ENCODE peak calls at places on chromosomes 1 and 21, in seven cellular contexts. L, P, F, S, T, E and Q are unnamed samples.

GRCh38 chr1:84907095-84907827 is 14.3 kb upstream of the LPAR3 start:
- DNase-seq in P (no peak), L (no peak), T (no peak), F (no peak), E (no peak), S (peak; percentile 64), Q (no peak)

GRCh38 chr1:112247036-112247597 is 148.9 kb upstream of the CTTNBP2NL start:
- DNase-seq in L (no peak), T (no peak), P (no peak), F (no peak), S (no peak), E (no peak), Q (no peak)

GRCh38 chr21:46152939-46153258 is 2.5 kb downstream of the FTCD start:
- DNase-seq in T (no peak), S (no peak), L (no peak), F (peak; percentile 44), E (peak; percentile 53), P (peak; percentile 29), Q (peak; percentile 1)

GRCh38 chr1:59703918-59704378 is 110.8 kb upstream of the HOOK1 start:
- DNase-seq in F (no peak), T (no peak), P (no peak), S (no peak), L (no peak), E (no peak), Q (no peak)

GRCh38 chr1:32454726-32455125 is 10.1 kb upstream of the ZBTB8B start:
- DNase-seq in F (no peak), T (no peak), E (no peak), P (no peak), S (no peak), L (no peak), Q (no peak)

GRCh38 chr21:34722684-34723300 is 54.0 kb downstream of the CLIC6 start:
- DNase-seq in L (no peak), E (no peak), F (no peak), T (peak; percentile 15), P (no peak), S (no peak), Q (no peak)

GRCh38 chr1:59142663-59143487 is 154.0 kb upstream of the FGGY start:
- DNase-seq in S (peak; percentile 94), F (no peak), E (no peak), T (no peak), P (peak; percentile 79), L (no peak), Q (peak; percentile 72)

GRCh38 chr1:119713039-119713537 is 1.4 kb downstream of the PHGDH start:
- DNase-seq in S (peak; percentile 61), T (no peak), F (no peak), P (no peak), L (no peak), E (no peak), Q (no peak)

GRCh38 chr1:219298581-219299148 is 125.0 kb downstream of the LYPLAL1 start:
- DNase-seq in F (no peak), T (no peak), L (no peak), P (no peak), E (no peak), S (peak; percentile 68), Q (no peak)

DNA sequence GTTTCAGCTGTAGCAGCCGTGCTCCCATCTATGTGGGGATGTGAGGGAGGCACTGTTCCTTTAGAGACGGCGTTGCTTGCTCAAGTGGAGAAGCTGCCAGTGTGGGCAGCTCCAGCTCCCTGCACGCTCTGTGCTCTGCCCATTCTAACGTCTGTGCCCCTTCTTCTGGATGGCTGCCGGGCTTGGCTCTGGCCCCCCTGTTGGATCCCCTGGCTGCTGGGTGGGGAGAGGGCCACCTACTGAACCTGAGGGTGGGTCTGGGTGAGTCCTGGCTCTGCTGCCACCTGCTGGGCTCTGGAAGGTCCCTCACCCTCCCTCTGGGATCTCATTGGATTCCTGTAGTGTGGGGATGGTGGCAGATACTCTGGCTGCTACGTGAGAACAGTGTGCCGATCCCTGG is 5.0 kb downstream of the PFKL start:
- DNase-seq in F (no peak), S (peak; percentile 57), P (no peak), T (peak; percentile 43), E (no peak), L (no peak), Q (no peak)
- H3K27ac ChIP-seq in F (peak overlapping the region; percentile 61), S (no peak overlapping the region), P (no peak overlapping the region), T (no peak overlapping the region), E (no peak overlapping the region), L (peak overlapping the region; percentile 76), Q (no peak overlapping the region)

DNA sequence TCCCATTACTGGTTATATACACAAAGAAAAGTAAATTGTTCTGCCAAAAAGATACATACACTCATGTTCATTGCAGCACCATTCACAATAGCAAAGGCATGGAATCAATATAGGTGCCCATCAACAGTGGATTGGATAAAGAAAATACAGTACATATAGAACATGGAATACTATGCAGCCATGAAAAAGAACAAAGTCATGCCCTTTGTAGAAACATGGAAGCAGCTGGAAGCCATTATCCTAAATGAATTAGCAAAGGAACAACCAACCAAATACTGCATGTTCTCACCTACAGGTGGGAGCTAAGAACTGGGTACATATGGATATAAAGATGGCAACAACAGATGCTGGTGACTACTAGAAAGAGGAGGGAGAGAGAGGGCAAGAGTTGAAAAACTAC is 132.6 kb downstream of the PLD5 start:
- DNase-seq in F (no peak), E (no peak), P (no peak), S (no peak), T (no peak), L (no peak), Q (no peak)
- H3K27ac ChIP-seq in F (no peak overlapping the region), E (no peak overlapping the region), P (no peak overlapping the region), S (no peak overlapping the region), T (no peak overlapping the region), L (no peak overlapping the region), Q (no peak overlapping the region)

GRCh38 chr1:167722152-167722869 is 529 bp downstream of the MPZL1 start:
- DNase-seq in L (no peak), F (no peak), T (no peak), S (peak; percentile 60), E (peak; percentile 65), P (no peak), Q (no peak)
- H3K27ac ChIP-seq in L (peak overlapping the region; percentile 92), F (peak overlapping the region; percentile 17), T (peak overlapping the region; percentile 44), S (peak overlapping the region; percentile 49), E (peak overlapping the region; percentile 85), P (peak overlapping the region; percentile 58), Q (peak overlapping the region; percentile 94)

DNA sequence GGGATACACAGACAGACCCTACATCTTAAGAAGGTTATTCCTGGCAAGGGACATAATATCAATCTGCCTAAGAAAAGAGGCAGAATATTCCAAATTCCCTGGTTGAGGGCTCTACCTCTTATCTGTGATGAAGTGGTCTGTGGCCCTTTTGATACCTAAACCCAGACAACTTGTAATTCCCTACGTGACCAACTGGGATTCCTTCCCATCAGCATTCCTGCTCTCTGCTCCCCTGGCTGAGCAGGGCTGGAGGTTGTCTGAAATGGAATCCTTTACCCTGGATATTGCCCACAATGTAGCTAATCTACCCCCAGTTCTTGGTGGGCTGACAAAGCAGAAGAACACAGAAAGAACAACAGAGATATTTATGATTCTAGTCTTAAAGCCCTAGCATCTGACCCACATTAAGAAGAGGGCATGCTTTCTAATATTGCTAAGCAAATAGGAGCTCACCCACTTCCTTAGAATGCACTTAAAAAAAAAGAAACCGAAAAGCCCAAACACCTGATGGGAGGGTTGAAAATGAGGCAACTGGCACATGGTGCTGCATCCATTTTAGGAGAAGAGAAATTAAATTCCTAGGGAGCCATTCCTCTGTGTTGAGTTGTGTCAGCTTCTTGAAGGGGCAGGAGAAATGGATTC is 36.8 kb downstream of the GADD45A start:
- DNase-seq in L (no peak), F (no peak), P (no peak), T (no peak), S (no peak), E (no peak), Q (no peak)
- H3K27ac ChIP-seq in L (no peak overlapping the region), F (no peak overlapping the region), P (no peak overlapping the region), T (no peak overlapping the region), S (no peak overlapping the region), E (no peak overlapping the region), Q (peak overlapping the region; percentile 66)

DNA sequence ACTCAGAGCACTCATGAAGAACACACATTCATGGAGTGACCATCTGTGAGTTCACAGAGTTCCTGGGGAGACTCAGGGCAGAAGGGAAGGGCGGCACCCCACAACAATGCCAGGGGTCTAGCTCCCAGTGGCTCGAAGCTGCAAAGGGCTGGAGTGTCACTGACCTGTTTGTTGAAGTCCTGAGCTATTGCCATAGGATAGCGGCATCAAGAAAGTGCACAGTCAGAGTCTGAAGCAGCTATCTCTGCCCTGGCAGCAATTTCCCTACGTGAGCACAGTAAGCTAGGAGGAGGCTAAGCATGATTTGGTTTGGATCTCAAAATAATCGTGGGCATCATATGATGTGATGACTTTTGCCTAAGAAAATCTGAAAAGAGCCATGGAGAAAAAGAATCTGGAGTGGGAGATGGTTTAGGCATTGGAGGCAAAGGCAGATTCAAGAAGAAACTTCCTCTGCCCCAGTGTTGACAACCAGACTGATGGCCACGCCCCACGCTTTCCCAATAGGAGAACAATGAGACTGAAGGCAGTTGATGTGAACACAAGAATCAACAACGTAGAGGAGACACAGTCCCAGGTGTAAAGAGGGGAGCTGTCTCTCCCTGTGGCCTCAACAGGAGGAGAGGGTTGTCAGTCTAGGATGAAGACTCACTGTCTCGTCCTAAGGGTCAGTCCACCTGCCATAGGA is 100.0 kb upstream of the SLC25A33 start:
- DNase-seq in F (no peak), T (no peak), E (peak; percentile 75), P (no peak), S (no peak), L (no peak), Q (no peak)
- H3K27ac ChIP-seq in F (peak overlapping the region; percentile 82), T (no peak overlapping the region), E (peak overlapping the region; percentile 80), P (no peak overlapping the region), S (peak overlapping the region; percentile 63), L (peak overlapping the region; percentile 90), Q (peak overlapping the region; percentile 92)

DNA sequence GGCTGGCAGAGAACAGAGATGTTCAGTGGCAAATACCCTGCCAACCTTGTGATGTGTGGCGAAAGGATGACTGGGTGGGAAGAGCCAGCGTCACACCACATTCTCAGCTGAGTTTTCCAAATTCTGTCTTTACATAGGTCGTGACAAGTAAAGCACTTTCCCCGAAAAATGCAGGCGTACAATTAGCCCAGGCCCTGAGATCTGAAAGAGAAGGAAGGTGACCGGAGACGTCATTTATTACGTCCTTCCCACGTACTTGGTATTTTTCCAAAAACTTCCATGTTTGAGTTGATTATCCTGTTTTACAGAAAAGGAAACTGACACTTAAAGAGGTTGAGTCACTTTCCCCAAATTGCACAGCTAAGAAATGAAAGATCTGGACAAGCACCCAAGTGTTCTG is 413.3 kb downstream of the PRDM2 start:
- DNase-seq in L (no peak), F (no peak), P (no peak), E (no peak), T (no peak), S (no peak), Q (no peak)
- H3K27ac ChIP-seq in L (no peak overlapping the region), F (no peak overlapping the region), P (no peak overlapping the region), E (no peak overlapping the region), T (no peak overlapping the region), S (no peak overlapping the region), Q (no peak overlapping the region)

GRCh38 chr1:24501371-24502167 is 1.1 kb upstream of the RCAN3 start:
- DNase-seq in P (no peak), T (peak; percentile 48), S (peak; percentile 44), E (no peak), L (peak; percentile 22), F (no peak), Q (no peak)

GRCh38 chr1:24503003-24503751 is 541 bp downstream of the RCAN3 start:
- DNase-seq in E (no peak), S (peak; percentile 21), P (no peak), F (no peak), T (no peak), L (peak; percentile 43), Q (no peak)

GRCh38 chr1:24502168-24503002 is at the start of gene RCAN3:
- DNase-seq in F (peak; percentile 69), E (peak; percentile 88), L (peak; percentile 84), P (peak; percentile 81), S (peak; percentile 84), T (peak; percentile 90), Q (peak; percentile 42)

GRCh38 chr1:24498589-24498988 is 4.0 kb upstream of the RCAN3 start:
- DNase-seq in E (no peak), T (no peak), S (no peak), L (no peak), P (no peak), F (no peak), Q (no peak)

GRCh38 chr1:24500448-24501048 is 2.1 kb upstream of the RCAN3 start:
- DNase-seq in F (no peak), E (no peak), P (no peak), S (no peak), L (no peak), T (no peak), Q (no peak)
- H3K27ac ChIP-seq in F (no peak overlapping the region), E (no peak overlapping the region), P (no peak overlapping the region), S (no peak overlapping the region), L (no peak overlapping the region), T (peak overlapping the region; percentile 93), Q (no peak overlapping the region)